ENCODE peak calls at places on chromosomes 5 and 9, in seven cellular contexts. U, Y, C, R, V, S and E are unnamed samples. For H3K4me1, the result is how much of the 10 kb centered on the place peaks cover.

GRCh38 chr9:130780865-130781504 is 54.1 kb upstream of the ABL1 start:
- DNase-seq in R (peak), C (peak), S (no peak), V (no peak), U (no peak), Y (no peak), E (no peak)

GRCh38 chr5:152058267-152058666 is 133.6 kb upstream of the GLRA1 start:
- DNase-seq in S (no peak), R (no peak), U (no peak), V (no peak), C (no peak), Y (no peak), E (no peak)

GRCh38 chr5:103224118-103224893 is 34.3 kb upstream of the MACIR start:
- DNase-seq in U (peak), V (peak), S (peak), Y (peak), C (peak), R (peak), E (peak)

GRCh38 chr5:170275376-170275994 is 22.1 kb downstream of the LCP2 start:
- DNase-seq in Y (no peak), S (no peak), V (no peak), C (no peak), R (no peak), U (no peak), E (no peak)

GRCh38 chr5:174145821-174146220 is 100.3 kb downstream of the NSG2 start:
- DNase-seq in Y (peak), C (peak), R (no peak), S (peak), U (peak), V (no peak), E (peak)

GRCh38 chr5:176608142-176608705 is 1.7 kb downstream of the GPRIN1 start:
- DNase-seq in U (no peak), Y (no peak), R (no peak), C (no peak), V (no peak), S (no peak), E (no peak)

GRCh38 chr9:70007831-70008230 is 35.8 kb upstream of the MAMDC2 start:
- DNase-seq in V (no peak), C (no peak), R (no peak), S (no peak), Y (no peak), U (no peak), E (no peak)

GRCh38 chr5:62985749-62986148 is 407.1 kb downstream of the LRRC70 start:
- DNase-seq in C (no peak), S (no peak), R (no peak), Y (peak), U (no peak), V (no peak), E (no peak)

GRCh38 chr9:6355728-6356127 is 27.6 kb downstream of the TPD52L3 start:
- DNase-seq in U (no peak), S (no peak), R (peak), C (peak), Y (no peak), V (no peak), E (peak)

GRCh38 chr9:113399646-113400200 is 1.4 kb downstream of the ALAD start:
- DNase-seq in V (no peak), S (no peak), Y (no peak), R (no peak), U (no peak), C (no peak), E (no peak)

GRCh38 chr5:170420809-170421412 is 31.7 kb upstream of the KCNMB1 start:
- DNase-seq in U (peak), V (peak), S (peak), R (peak), C (peak), Y (peak), E (peak)

GRCh38 chr9:135811796-135812195 is 95.5 kb downstream of the CAMSAP1 start:
- DNase-seq in V (no peak), U (no peak), Y (no peak), C (no peak), S (peak), R (no peak), E (no peak)

DNA sequence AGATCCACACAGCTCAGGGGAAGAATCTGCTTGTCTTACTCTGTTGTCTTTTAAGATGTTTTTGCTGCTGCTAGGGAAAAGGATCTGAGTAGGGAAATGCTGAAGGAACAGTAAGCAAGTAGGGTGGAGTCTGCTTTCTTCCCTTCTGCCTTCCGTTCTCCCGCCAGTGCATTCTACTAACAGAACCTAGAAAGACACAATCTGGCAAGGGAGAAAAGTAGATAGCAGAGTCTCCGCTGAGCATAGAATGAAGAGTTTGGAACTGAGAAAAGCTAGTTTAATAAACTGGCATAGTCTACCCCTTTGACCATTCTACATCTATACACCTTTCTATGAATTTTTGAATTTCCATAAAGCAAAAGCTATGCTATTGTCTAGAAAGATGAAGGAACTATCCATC is 55.4 kb upstream of the ALDH1A1 start:
- DNase-seq in Y (no peak), R (no peak), C (no peak), S (no peak), V (no peak), U (no peak), E (no peak)
- H2AFZ ChIP-seq in Y (peak), R (no peak), C (no peak), S (no peak), V (no peak), U (no peak), E (no peak)

GRCh38 chr5:145969714-145970092 is 33.3 kb downstream of the SH3RF2 start:
- DNase-seq in Y (no peak), V (no peak), S (no peak), U (no peak), C (no peak), R (no peak), E (no peak)

GRCh38 chr5:145965804-145966203 is 29.4 kb downstream of the SH3RF2 start:
- DNase-seq in S (no peak), V (no peak), Y (no peak), U (no peak), R (no peak), C (no peak), E (no peak)

GRCh38 chr5:145968970-145969713 is 32.8 kb downstream of the SH3RF2 start:
- DNase-seq in S (no peak), C (no peak), V (no peak), U (no peak), Y (no peak), R (no peak), E (no peak)

GRCh38 chr5:145971108-145971507 is 34.7 kb downstream of the SH3RF2 start:
- DNase-seq in S (no peak), C (no peak), V (no peak), U (no peak), Y (no peak), R (no peak), E (no peak)

DNA sequence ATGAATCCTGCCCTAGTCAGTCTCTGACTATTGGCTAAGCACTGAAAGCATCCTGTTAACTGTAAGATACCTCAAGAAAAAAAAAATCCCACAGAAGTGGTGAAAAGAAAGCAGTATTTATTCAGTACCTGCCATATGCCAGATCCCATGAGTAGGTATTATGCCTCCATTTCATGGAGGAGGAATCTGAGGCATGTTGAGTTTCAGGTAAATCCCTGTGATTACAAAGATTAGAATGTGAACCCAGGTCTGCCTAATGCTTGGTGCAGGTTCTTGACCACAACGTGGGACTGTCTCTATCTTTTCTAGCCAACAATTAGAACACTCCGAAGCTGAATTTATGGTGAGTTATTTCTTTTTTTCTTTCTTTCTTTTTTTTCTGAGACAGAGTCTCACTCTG is 30.9 kb downstream of the SH3RF2 start:
- DNase-seq in C (no peak), S (no peak), R (no peak), V (no peak), U (no peak), Y (no peak), E (no peak)
- H3K4me1 ChIP-seq in C (under half), S (under half), R (under half), V (under half), U (under half), Y (under half), E (under half)

GRCh38 chr5:98679963-98680362 is 93.5 kb upstream of the RGMB start:
- DNase-seq in S (no peak), C (peak), V (no peak), Y (no peak), R (no peak), U (no peak), E (no peak)
- TF ChIP-seq EZH2phosphoT487 in S (no peak), C (no peak), V (no peak), Y (no peak), R (no peak), U (no peak), E (no peak)

GRCh38 chr5:38616061-38616460 is 59.6 kb upstream of the LIFR start:
- DNase-seq in S (no peak), U (no peak), R (no peak), C (peak), Y (no peak), V (no peak), E (no peak)

GRCh38 chr5:38615042-38615441 is 58.6 kb upstream of the LIFR start:
- DNase-seq in C (no peak), Y (no peak), S (no peak), V (no peak), U (no peak), R (no peak), E (no peak)

GRCh38 chr5:38621840-38622513 is 65.5 kb upstream of the LIFR start:
- DNase-seq in U (no peak), S (no peak), C (no peak), V (no peak), Y (no peak), R (no peak), E (no peak)

GRCh38 chr5:38621331-38621730 is 64.9 kb upstream of the LIFR start:
- DNase-seq in Y (no peak), V (no peak), R (no peak), S (no peak), C (no peak), U (no peak), E (no peak)

DNA sequence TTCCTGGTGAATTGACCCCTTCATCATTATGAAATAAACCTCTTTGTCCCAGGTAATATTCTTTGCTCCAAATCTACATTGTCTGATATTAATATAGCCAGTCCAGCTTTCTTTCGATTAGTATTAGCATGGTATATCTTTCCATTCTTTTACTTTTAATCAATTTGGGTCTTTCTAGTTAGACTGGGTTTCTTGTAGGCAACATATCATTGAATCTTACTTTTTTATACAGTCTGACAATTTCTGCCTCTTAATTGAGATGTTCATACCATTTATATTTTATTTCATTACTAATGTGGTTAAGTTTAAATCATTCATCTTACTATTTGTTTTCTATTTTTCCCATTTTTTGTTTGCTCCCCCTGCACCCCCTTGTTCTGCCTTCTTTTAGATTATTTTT is 61.7 kb upstream of the LIFR start:
- DNase-seq in C (no peak), Y (no peak), U (no peak), R (no peak), S (no peak), V (no peak), E (no peak)
- H2AFZ ChIP-seq in C (no peak), Y (no peak), U (no peak), R (no peak), S (no peak), V (no peak), E (no peak)

GRCh38 chr9:109098960-109099308 is 20.8 kb downstream of the TMEM245 start:
- DNase-seq in Y (no peak), R (peak), U (no peak), S (no peak), V (no peak), C (peak), E (no peak)
- H3K4me1 ChIP-seq in Y (under half), R (under half), U (under half), S (under half), V (under half), C (under half), E (under half)

DNA sequence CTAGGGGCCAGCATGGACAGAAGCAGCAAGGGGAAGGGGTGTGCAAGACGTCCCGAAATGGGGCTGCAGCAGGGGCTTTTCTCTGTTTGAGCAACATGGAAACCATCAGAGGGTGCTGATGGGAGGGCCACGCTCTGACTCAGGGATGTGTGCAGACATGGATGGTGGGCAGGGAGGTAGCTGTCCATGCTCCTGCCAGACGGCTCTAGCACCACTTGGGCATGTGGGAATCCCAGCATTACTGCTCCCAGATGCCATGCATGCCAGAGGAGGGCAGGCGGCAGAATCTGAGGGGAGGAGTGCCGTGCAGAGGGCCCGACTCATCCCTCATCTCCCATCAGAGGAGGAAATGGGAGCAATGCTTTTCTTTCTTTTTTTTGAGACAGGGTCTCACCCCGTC is 45.6 kb upstream of the SLC25A51 start:
- DNase-seq in R (no peak), S (no peak), C (peak), Y (no peak), V (no peak), U (no peak), E (peak)
- TF ChIP-seq EZH2phosphoT487 in R (no peak), S (no peak), C (no peak), Y (no peak), V (no peak), U (no peak), E (no peak)

GRCh38 chr9:127852829-127853228 is 1.6 kb downstream of the ENG start:
- DNase-seq in U (no peak), C (no peak), S (no peak), R (no peak), V (no peak), Y (no peak), E (no peak)

GRCh38 chr9:127855522-127855921 is 1.1 kb upstream of the ENG start:
- DNase-seq in R (no peak), C (no peak), V (no peak), S (no peak), U (no peak), Y (no peak), E (no peak)

GRCh38 chr9:127856094-127856740 is 1.8 kb upstream of the ENG start:
- DNase-seq in S (no peak), U (no peak), C (no peak), R (no peak), V (no peak), Y (no peak), E (no peak)

GRCh38 chr9:127853312-127854168 is 918 bp downstream of the ENG start:
- DNase-seq in S (peak), V (no peak), R (no peak), Y (no peak), C (peak), U (no peak), E (no peak)

GRCh38 chr9:127854169-127854833 is at the start of gene ENG:
- DNase-seq in V (no peak), U (no peak), S (peak), C (peak), Y (peak), R (peak), E (no peak)
- H2AFZ ChIP-seq in V (no peak), U (no peak), S (peak), C (peak), Y (peak), R (no peak), E (no peak)

GRCh38 chr9:35522725-35523124 is 32.8 kb downstream of the RUSC2 start:
- DNase-seq in R (no peak), S (no peak), Y (no peak), V (no peak), U (no peak), C (no peak), E (no peak)
- H3K4me1 ChIP-seq in R (under half), S (half or more), Y (under half), V (under half), U (under half), C (half or more), E (under half)